ENCODE peak calls at places on chromosomes 5 and 9, in five cellular contexts. I is upper lobe of left lung, B is sigmoid colon, H is sciatic nerve, R is upper lobe of right lung. N is an unnamed sample.

GRCh38 chr5:167861134-167861930 is 430.1 kb upstream of the WWC1 start:
- DNase-seq in I (no peak), H (peak), R (no peak), B (no peak), N (no peak)

GRCh38 chr9:98584059-98584458 is 124.7 kb downstream of the GABBR2 start:
- DNase-seq in H (no peak), B (no peak), I (no peak), R (no peak), N (no peak)

GRCh38 chr9:99980578-99980977 is 74.1 kb downstream of the STX17 start:
- DNase-seq in I (no peak), B (no peak), H (no peak), R (no peak), N (no peak)

GRCh38 chr9:132114102-132114707 is 34.5 kb upstream of the MED27 start:
- DNase-seq in R (peak), H (peak), B (no peak), I (peak), N (no peak)

GRCh38 chr5:116736671-116737070 is 162.0 kb upstream of the SEMA6A start:
- DNase-seq in H (no peak), R (no peak), I (no peak), B (no peak), N (no peak)

GRCh38 chr5:56320686-56321085 is 87.6 kb upstream of the ANKRD55 start:
- DNase-seq in H (no peak), B (no peak), I (no peak), R (no peak), N (no peak)

GRCh38 chr5:124754206-124754927 is 7.9 kb upstream of the ZNF608 start:
- DNase-seq in H (no peak), R (no peak), I (no peak), B (no peak), N (no peak)

GRCh38 chr9:1458503-1458902 is 408.3 kb downstream of the DMRT2 start:
- DNase-seq in B (no peak), I (no peak), R (no peak), H (no peak), N (no peak)

GRCh38 chr9:137000177-137000930 is 4.0 kb upstream of the CLIC3 start:
- DNase-seq in R (no peak), H (no peak), I (no peak), B (no peak), N (no peak)

GRCh38 chr9:136179761-136180160 is 25.2 kb downstream of the LHX3 start:
- DNase-seq in H (no peak), B (no peak), I (no peak), R (no peak), N (no peak)

GRCh38 chr5:150541895-150542294 is 34.0 kb downstream of the NDST1 start:
- DNase-seq in R (no peak), B (no peak), H (no peak), I (no peak), N (no peak)

GRCh38 chr5:137278476-137278875 is 220.7 kb downstream of the SPOCK1 start:
- DNase-seq in I (no peak), R (no peak), B (no peak), H (no peak), N (no peak)

GRCh38 chr9:77810637-77811119 is 162.6 kb upstream of the GNA14 start:
- DNase-seq in B (no peak), H (no peak), I (no peak), R (no peak), N (no peak)

GRCh38 chr5:142453801-142454381 is 129.1 kb upstream of the SPRY4 start:
- DNase-seq in B (no peak), R (no peak), I (no peak), H (no peak), N (no peak)

GRCh38 chr9:76249309-76249708 is 144.9 kb downstream of the RFK start:
- DNase-seq in H (no peak), B (no peak), I (no peak), R (no peak), N (no peak)

GRCh38 chr5:167602077-167602476 is 689.4 kb upstream of the WWC1 start:
- DNase-seq in H (no peak), B (no peak), R (no peak), I (no peak), N (no peak)

GRCh38 chr9:128249914-128250838 is 25.6 kb downstream of the GOLGA2 start:
- DNase-seq in R (peak), H (peak), I (peak), B (peak), N (peak)

GRCh38 chr5:103188436-103188835 is 68.3 kb downstream of the PPIP5K2 start:
- DNase-seq in I (no peak), B (no peak), R (no peak), H (no peak), N (no peak)

GRCh38 chr9:27945386-27945785 is 372.1 kb upstream of the C9orf72 start:
- DNase-seq in B (no peak), I (no peak), H (no peak), R (no peak), N (no peak)

N was measured in gastrocnemius medialis.